ENCODE peak calls at places on chromosomes 6 and 20, in ten cellular contexts. Q is fibroblast of mammary gland, A is fibroblast of villous mesenchyme, D is transverse colon, W is dorsolateral prefrontal cortex, X is AG04449, K is heart left ventricle, Z is foreskin fibroblast, Y is AG09309, S is cardiac fibroblast. I is an unnamed sample.

GRCh38 chr20:444117-444516 is 18.2 kb downstream of the TBC1D20 start:
- DNase-seq in D (no peak), X (no peak), Q (no peak), W (no peak), Y (no peak), Z (no peak), S (no peak), K (no peak), A (no peak), I (peak)

GRCh38 chr6:53263915-53264314 is 84.8 kb downstream of the ELOVL5 start:
- DNase-seq in X (peak), Q (peak), D (no peak), Y (peak), Z (peak), S (peak), A (peak), K (no peak), W (no peak), I (peak)

GRCh38 chr6:131597448-131597847 is 24.4 kb downstream of the ARG1 start:
- DNase-seq in D (no peak), Q (peak), K (no peak), Y (no peak), W (no peak), S (peak), A (peak), X (no peak), Z (no peak), I (peak)

GRCh38 chr20:49981218-49982071 is 1.3 kb upstream of the SNAI1 start:
- DNase-seq in S (no peak), Y (no peak), W (no peak), K (no peak), A (no peak), Z (no peak), Q (no peak), X (no peak), D (no peak), I (no peak)

GRCh38 chr6:144104898-144105487 is 9.6 kb upstream of the SF3B5 start:
- DNase-seq in Q (peak), D (no peak), K (no peak), X (peak), S (peak), W (no peak), Y (peak), Z (peak), A (peak), I (peak)

GRCh38 chr6:56230976-56231566 is 16.3 kb downstream of the COL21A1 start:
- DNase-seq in S (no peak), Y (no peak), W (no peak), K (no peak), Q (no peak), X (no peak), A (peak), Z (no peak), D (no peak), I (peak)

GRCh38 chr20:21518292-21518991 is 4.6 kb upstream of the NKX2-2 start:
- DNase-seq in X (no peak), K (no peak), D (no peak), W (no peak), Q (no peak), S (no peak), A (no peak), Y (no peak), Z (no peak), I (no peak)

GRCh38 chr6:33192671-33193602 is 670 bp upstream of the COL11A2 start:
- DNase-seq in S (no peak), A (no peak), X (no peak), Q (no peak), D (peak), Z (peak), K (no peak), Y (no peak), W (peak), I (no peak)

GRCh38 chr20:32674362-32674789 is 635 bp upstream of the C20orf203 start:
- DNase-seq in A (peak), K (no peak), X (no peak), W (no peak), D (peak), Y (no peak), Z (peak), Q (peak), S (peak), I (peak)

GRCh38 chr6:36195471-36196048 is 984 bp upstream of the BRPF3 start:
- DNase-seq in Y (no peak), S (no peak), W (no peak), K (no peak), X (no peak), A (no peak), Z (peak), D (no peak), Q (no peak), I (peak)

GRCh38 chr6:166743925-166744653 is 117.0 kb upstream of the RPS6KA2 start:
- DNase-seq in D (no peak), Q (no peak), S (no peak), X (no peak), Z (no peak), K (no peak), Y (no peak), W (no peak), A (no peak), I (no peak)

GRCh38 chr20:13610205-13610604 is 28.5 kb downstream of the TASP1 start:
- DNase-seq in Q (no peak), Y (no peak), S (peak), D (no peak), X (no peak), A (peak), Z (no peak), K (no peak), W (no peak), I (no peak)

GRCh38 chr6:168123165-168123911 is 44.3 kb upstream of the FRMD1 start:
- DNase-seq in Z (no peak), Q (no peak), S (no peak), X (no peak), A (no peak), K (no peak), D (no peak), Y (no peak), W (no peak), I (no peak)

GRCh38 chr20:48364688-48365421 is 462.9 kb downstream of the PREX1 start:
- DNase-seq in K (no peak), D (no peak), Y (no peak), A (no peak), X (no peak), S (no peak), W (no peak), Z (no peak), Q (no peak), I (no peak)

GRCh38 chr20:40633123-40633850 is 55.7 kb downstream of the MAFB start:
- DNase-seq in Z (no peak), K (no peak), Q (no peak), D (no peak), X (no peak), S (no peak), Y (no peak), W (no peak), A (no peak), I (no peak)

GRCh38 chr6:112979830-112980229 is 632.7 kb downstream of the RFPL4B start:
- DNase-seq in Q (peak), Y (peak), S (peak), Z (peak), A (peak), D (no peak), W (no peak), X (no peak), K (no peak), I (peak)

GRCh38 chr20:33908351-33908750 is 85.4 kb upstream of the RALY start:
- DNase-seq in W (no peak), D (no peak), Q (no peak), S (no peak), Y (no peak), A (peak), X (no peak), Z (peak), K (no peak), I (no peak)

GRCh38 chr6:14758421-14759043 is 487.3 kb upstream of the JARID2 start:
- DNase-seq in Q (peak), X (no peak), K (no peak), S (peak), D (no peak), A (peak), W (no peak), Y (no peak), Z (no peak), I (no peak)

GRCh38 chr20:40654876-40655275 is 34.2 kb downstream of the MAFB start:
- DNase-seq in A (no peak), X (no peak), Y (no peak), W (no peak), D (no peak), Z (peak), Q (peak), K (peak), S (peak), I (peak)

GRCh38 chr6:144661101-144661806 is 376.1 kb downstream of the UTRN start:
- DNase-seq in S (no peak), X (no peak), K (no peak), Z (peak), Y (peak), A (no peak), D (peak), W (no peak), Q (peak), I (no peak)

GRCh38 chr20:41425180-41425884 is 58.7 kb upstream of the EMILIN3 start:
- DNase-seq in Z (no peak), X (no peak), S (no peak), Y (no peak), W (no peak), K (no peak), D (no peak), Q (no peak), A (peak), I (no peak)

GRCh38 chr6:25006565-25007001 is 70.8 kb upstream of the RIPOR2 start:
- DNase-seq in K (peak), S (peak), X (no peak), W (no peak), Y (no peak), D (peak), Z (peak), Q (peak), A (peak), I (peak)

GRCh38 chr6:151229401-151230276 is 10.1 kb upstream of the AKAP12 start:
- DNase-seq in Z (no peak), Y (no peak), A (no peak), K (no peak), X (no peak), S (no peak), Q (no peak), D (no peak), W (no peak), I (no peak)

GRCh38 chr20:7772376-7772775 is 167.9 kb downstream of the HAO1 start:
- DNase-seq in A (peak), Y (no peak), K (no peak), S (peak), X (no peak), W (no peak), D (no peak), Q (peak), Z (peak), I (peak)

GRCh38 chr20:24084281-24084680 is 95.7 kb upstream of the GGTLC1 start:
- DNase-seq in D (no peak), X (no peak), S (no peak), K (no peak), Z (no peak), Q (no peak), W (no peak), Y (no peak), A (no peak), I (no peak)

GRCh38 chr20:934186-934840 is 18.2 kb upstream of the ANGPT4 start:
- DNase-seq in X (no peak), A (no peak), S (no peak), Z (no peak), Q (no peak), Y (no peak), K (no peak), W (no peak), D (no peak), I (no peak)

GRCh38 chr6:126199482-126199881 is 140.4 kb upstream of the CENPW start:
- DNase-seq in X (no peak), D (no peak), Y (no peak), K (no peak), Z (no peak), S (no peak), W (no peak), Q (no peak), A (no peak), I (no peak)

GRCh38 chr20:36465109-36466080 is 75.9 kb upstream of the MYL9 start:
- DNase-seq in Y (peak), D (peak), S (peak), K (peak), W (no peak), Z (peak), X (no peak), Q (peak), A (peak), I (peak)

GRCh38 chr6:26199057-26199772 is 112.0 kb downstream of the HFE start:
- DNase-seq in W (peak), Q (peak), Z (peak), A (peak), Y (peak), S (peak), X (no peak), D (peak), K (peak), I (peak)

GRCh38 chr6:71852951-71853350 is 33.4 kb upstream of the RIMS1 start:
- DNase-seq in D (no peak), Z (no peak), Y (no peak), S (no peak), Q (no peak), A (no peak), W (no peak), K (no peak), X (no peak), I (no peak)

GRCh38 chr6:166056637-166057036 is 111.0 kb downstream of the TBXT start:
- DNase-seq in Z (peak), X (no peak), S (peak), W (peak), D (no peak), Y (no peak), A (peak), K (peak), Q (peak), I (peak)

GRCh38 chr20:19453781-19454310 is 241.4 kb downstream of the SLC24A3 start:
- DNase-seq in K (no peak), D (no peak), W (no peak), Z (no peak), A (no peak), Y (no peak), Q (no peak), X (no peak), S (no peak), I (no peak)

GRCh38 chr6:149861603-149862423 is 2.3 kb downstream of the LRP11 start:
- DNase-seq in X (no peak), W (no peak), Z (no peak), Y (no peak), S (no peak), A (no peak), K (no peak), Q (no peak), D (no peak), I (no peak)

GRCh38 chr6:111540971-111541719 is 58.1 kb upstream of the REV3L start:
- DNase-seq in K (no peak), A (no peak), Y (no peak), D (no peak), W (no peak), X (no peak), S (peak), Q (no peak), Z (peak), I (no peak)

GRCh38 chr6:105784179-105784578 is 302.0 kb upstream of the PRDM1 start:
- DNase-seq in S (no peak), Q (no peak), Y (no peak), A (no peak), K (no peak), D (no peak), Z (no peak), X (no peak), W (no peak), I (no peak)

GRCh38 chr6:168583126-168583525 is 142.1 kb downstream of the SMOC2 start:
- DNase-seq in W (no peak), S (no peak), D (no peak), Q (no peak), K (no peak), Z (no peak), A (no peak), X (no peak), Y (no peak), I (no peak)

GRCh38 chr20:57264151-57264792 is 2.2 kb downstream of the BMP7 start:
- DNase-seq in W (no peak), Z (no peak), X (no peak), A (no peak), S (no peak), D (no peak), Q (no peak), K (no peak), Y (no peak), I (peak)
- H3K4me3 ChIP-seq in W (peak), Z (no peak), X (no peak), A (no peak), S (no peak), D (no peak), Q (no peak), K (no peak), Y (no peak), I (no peak)

DNA sequence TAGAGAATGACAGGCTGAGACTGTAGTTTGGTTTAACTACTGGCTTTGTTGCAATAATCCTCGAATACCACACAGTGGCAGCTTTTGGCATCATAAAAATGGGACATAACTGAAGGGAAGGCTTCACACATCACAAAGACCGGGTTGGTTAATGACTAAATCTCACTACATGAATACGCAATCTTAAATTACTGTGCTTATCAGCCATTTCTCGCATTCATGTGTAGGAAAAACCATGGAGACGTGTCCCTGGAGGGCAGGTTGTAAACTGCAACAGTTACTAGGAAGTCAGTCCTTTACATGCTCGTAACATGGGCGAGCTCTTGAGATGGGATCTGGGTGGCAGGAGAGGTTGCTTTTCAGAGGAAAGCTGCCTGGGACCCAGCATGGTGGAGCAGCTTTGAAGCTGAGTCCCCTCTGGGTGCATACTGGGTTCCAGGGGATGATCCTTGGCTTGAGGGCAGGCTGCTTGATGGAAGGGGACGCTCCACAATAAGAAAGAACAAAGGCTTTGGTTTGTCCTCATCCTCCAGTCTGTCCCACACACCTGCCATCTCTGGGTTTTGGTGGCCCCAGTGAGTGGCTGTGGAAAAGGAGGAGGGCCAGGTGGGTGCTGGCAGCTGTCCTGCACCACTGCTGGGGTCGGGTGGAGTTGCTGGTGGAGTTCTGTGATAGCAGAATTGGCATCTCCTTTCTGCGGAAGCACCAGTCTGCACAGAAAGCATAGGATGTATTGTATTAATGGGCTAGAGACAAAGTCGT is 2.1 kb downstream of the RPS21 start:
- DNase-seq in Z (no peak), S (no peak), X (no peak), Q (no peak), W (no peak), K (no peak), D (no peak), A (no peak), Y (no peak), I (no peak)
- TF ChIP-seq CTCF in Z (no peak), S (no peak), X (no peak), Q (no peak), W (no peak), K (no peak), D (no peak), A (no peak), Y (no peak), I (no peak)

GRCh38 chr6:155174576-155175174 is 89.1 kb upstream of the CLDN20 start:
- DNase-seq in K (no peak), D (peak), Z (peak), Q (peak), Y (peak), X (no peak), A (peak), W (peak), S (peak), I (peak)

GRCh38 chr6:155171747-155172191 is 92.0 kb upstream of the CLDN20 start:
- DNase-seq in Z (peak), K (no peak), W (no peak), D (no peak), A (no peak), S (no peak), Y (no peak), Q (peak), X (no peak), I (peak)

GRCh38 chr6:155170519-155170918 is 93.3 kb upstream of the CLDN20 start:
- DNase-seq in Q (no peak), Y (no peak), X (no peak), S (no peak), W (no peak), A (no peak), D (no peak), Z (no peak), K (no peak), I (no peak)

DNA sequence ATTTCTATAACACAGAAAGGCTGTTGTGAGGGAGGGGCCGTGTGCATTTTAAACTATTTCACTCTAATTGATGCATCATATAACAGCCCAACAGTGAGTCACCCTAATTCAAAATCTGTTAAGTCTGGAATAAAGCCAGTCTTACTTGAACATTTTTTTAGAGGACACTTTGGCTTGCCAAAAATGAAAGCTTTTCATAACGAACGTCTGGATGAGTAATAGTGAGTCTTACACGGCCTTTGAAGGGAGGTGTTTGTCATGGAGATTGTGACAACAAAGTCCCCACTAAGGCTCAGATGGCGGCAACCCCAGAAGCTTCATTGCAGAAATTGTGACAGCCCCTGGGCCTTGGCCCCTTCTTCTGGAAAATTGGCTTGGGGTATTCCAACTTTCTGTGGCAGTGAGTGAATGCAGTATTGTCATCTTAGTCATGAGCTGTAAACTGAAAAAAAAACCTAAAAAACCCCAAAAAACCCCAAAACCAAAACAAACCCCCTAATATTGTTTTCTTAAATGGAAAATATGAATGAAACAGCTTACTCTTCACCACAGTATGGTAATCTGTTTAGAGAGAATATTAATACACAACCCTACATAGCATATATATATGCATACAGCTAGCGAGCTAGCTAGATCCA is 92.6 kb upstream of the CLDN20 start:
- DNase-seq in W (no peak), K (peak), Q (peak), A (peak), S (peak), D (no peak), Z (peak), Y (peak), X (peak), I (peak)
- H3K4me3 ChIP-seq in W (peak), K (peak), Q (no peak), A (peak), S (peak), D (no peak), Z (no peak), Y (no peak), X (no peak), I (peak)

GRCh38 chr20:45470939-45471338 is 1.4 kb downstream of the WFDC2 start:
- DNase-seq in Y (no peak), K (no peak), S (no peak), Z (peak), X (no peak), Q (peak), W (no peak), A (no peak), D (no peak), I (no peak)
- TF ChIP-seq CTCF in Y (no peak), K (no peak), S (no peak), Z (no peak), X (no peak), Q (peak), W (no peak), A (no peak), D (no peak), I (no peak)